ENCODE peak calls at places on chromosomes 6 and 20, in eight cellular contexts. One of them, this sample, is unnamed.

GRCh38 chr6:112576421-112576820 is 229.3 kb downstream of the RFPL4B start:
- DNase-seq in endothelial cell: no peak
- DNase-seq in stimulated activated naive B cell treated with anti-CD40 and anti-IgM and Interleukin-4, amounts not matched to agents 10 μg/mL and 1 μg/mL and 100 μg/mL, for 72 hours: no peak
- DNase-seq in activated naive CD4-positive, alpha-beta T cell: no peak
- DNase-seq in NT2/D1: no peak
- DNase-seq in left ventricle myocardium superior: no peak
- DNase-seq in A172: no peak
- DNase-seq in neural crest cell: no peak
- DNase-seq in this sample: no peak

GRCh38 chr20:57661201-57662027 is 41.2 kb upstream of the ZBP1 start:
- DNase-seq in endothelial cell: no peak
- DNase-seq in stimulated activated naive B cell treated with anti-CD40 and anti-IgM and Interleukin-4, amounts not matched to agents 10 μg/mL and 1 μg/mL and 100 μg/mL, for 72 hours: no peak
- DNase-seq in activated naive CD4-positive, alpha-beta T cell: no peak
- DNase-seq in NT2/D1: no peak
- DNase-seq in left ventricle myocardium superior: peak; percentile 26
- DNase-seq in A172: no peak
- DNase-seq in neural crest cell: no peak
- DNase-seq in this sample: peak; percentile 27

GRCh38 chr20:43198607-43199006 is 8.9 kb upstream of the PTPRT start:
- DNase-seq in endothelial cell: no peak
- DNase-seq in stimulated activated naive B cell treated with anti-CD40 and anti-IgM and Interleukin-4, amounts not matched to agents 10 μg/mL and 1 μg/mL and 100 μg/mL, for 72 hours: no peak
- DNase-seq in activated naive CD4-positive, alpha-beta T cell: no peak
- DNase-seq in NT2/D1: peak; percentile 66
- DNase-seq in left ventricle myocardium superior: no peak
- DNase-seq in A172: no peak
- DNase-seq in neural crest cell: no peak
- DNase-seq in this sample: no peak

GRCh38 chr6:18126116-18126515 is 3.6 kb upstream of the NHLRC1 start:
- DNase-seq in endothelial cell: no peak
- DNase-seq in stimulated activated naive B cell treated with anti-CD40 and anti-IgM and Interleukin-4, amounts not matched to agents 10 μg/mL and 1 μg/mL and 100 μg/mL, for 72 hours: no peak
- DNase-seq in activated naive CD4-positive, alpha-beta T cell: no peak
- DNase-seq in NT2/D1: no peak
- DNase-seq in left ventricle myocardium superior: no peak
- DNase-seq in A172: no peak
- DNase-seq in neural crest cell: no peak
- DNase-seq in this sample: no peak

GRCh38 chr6:118542184-118542952 is 5.7 kb upstream of the PLN start:
- DNase-seq in endothelial cell: no peak
- DNase-seq in stimulated activated naive B cell treated with anti-CD40 and anti-IgM and Interleukin-4, amounts not matched to agents 10 μg/mL and 1 μg/mL and 100 μg/mL, for 72 hours: no peak
- DNase-seq in activated naive CD4-positive, alpha-beta T cell: no peak
- DNase-seq in NT2/D1: no peak
- DNase-seq in left ventricle myocardium superior: no peak
- DNase-seq in A172: peak; percentile 4
- DNase-seq in neural crest cell: no peak
- DNase-seq in this sample: no peak

GRCh38 chr20:22354647-22355046 is 229.7 kb downstream of the FOXA2 start:
- DNase-seq in endothelial cell: no peak
- DNase-seq in stimulated activated naive B cell treated with anti-CD40 and anti-IgM and Interleukin-4, amounts not matched to agents 10 μg/mL and 1 μg/mL and 100 μg/mL, for 72 hours: no peak
- DNase-seq in activated naive CD4-positive, alpha-beta T cell: no peak
- DNase-seq in NT2/D1: no peak
- DNase-seq in left ventricle myocardium superior: no peak
- DNase-seq in A172: no peak
- DNase-seq in neural crest cell: no peak
- DNase-seq in this sample: no peak

GRCh38 chr20:37426106-37426505 is 80.2 kb downstream of the SRC start:
- DNase-seq in endothelial cell: no peak
- DNase-seq in stimulated activated naive B cell treated with anti-CD40 and anti-IgM and Interleukin-4, amounts not matched to agents 10 μg/mL and 1 μg/mL and 100 μg/mL, for 72 hours: no peak
- DNase-seq in activated naive CD4-positive, alpha-beta T cell: no peak
- DNase-seq in NT2/D1: no peak
- DNase-seq in left ventricle myocardium superior: no peak
- DNase-seq in A172: no peak
- DNase-seq in neural crest cell: no peak
- DNase-seq in this sample: no peak

GRCh38 chr6:107870379-107870778 is 46.3 kb upstream of the SCML4 start:
- DNase-seq in endothelial cell: no peak
- DNase-seq in stimulated activated naive B cell treated with anti-CD40 and anti-IgM and Interleukin-4, amounts not matched to agents 10 μg/mL and 1 μg/mL and 100 μg/mL, for 72 hours: no peak
- DNase-seq in activated naive CD4-positive, alpha-beta T cell: no peak
- DNase-seq in NT2/D1: no peak
- DNase-seq in left ventricle myocardium superior: no peak
- DNase-seq in A172: peak; percentile 51
- DNase-seq in neural crest cell: no peak
- DNase-seq in this sample: no peak

GRCh38 chr6:7996538-7997225 is 67.5 kb downstream of the BLOC1S5 start:
- DNase-seq in endothelial cell: no peak
- DNase-seq in stimulated activated naive B cell treated with anti-CD40 and anti-IgM and Interleukin-4, amounts not matched to agents 10 μg/mL and 1 μg/mL and 100 μg/mL, for 72 hours: no peak
- DNase-seq in activated naive CD4-positive, alpha-beta T cell: no peak
- DNase-seq in NT2/D1: no peak
- DNase-seq in left ventricle myocardium superior: no peak
- DNase-seq in A172: peak; percentile 33
- DNase-seq in neural crest cell: no peak
- DNase-seq in this sample: no peak

GRCh38 chr20:3565851-3566250 is 95.0 kb downstream of the ATRN start:
- DNase-seq in endothelial cell: no peak
- DNase-seq in stimulated activated naive B cell treated with anti-CD40 and anti-IgM and Interleukin-4, amounts not matched to agents 10 μg/mL and 1 μg/mL and 100 μg/mL, for 72 hours: no peak
- DNase-seq in activated naive CD4-positive, alpha-beta T cell: no peak
- DNase-seq in NT2/D1: peak; percentile 11
- DNase-seq in left ventricle myocardium superior: no peak
- DNase-seq in A172: no peak
- DNase-seq in neural crest cell: no peak
- DNase-seq in this sample: no peak

GRCh38 chr6:139821669-139822223 is 447.3 kb upstream of the CITED2 start:
- DNase-seq in endothelial cell: no peak
- DNase-seq in stimulated activated naive B cell treated with anti-CD40 and anti-IgM and Interleukin-4, amounts not matched to agents 10 μg/mL and 1 μg/mL and 100 μg/mL, for 72 hours: no peak
- DNase-seq in activated naive CD4-positive, alpha-beta T cell: no peak
- DNase-seq in NT2/D1: no peak
- DNase-seq in left ventricle myocardium superior: no peak
- DNase-seq in A172: no peak
- DNase-seq in neural crest cell: no peak
- DNase-seq in this sample: no peak

GRCh38 chr20:57313230-57313629 is 16.4 kb upstream of the SPO11 start:
- DNase-seq in endothelial cell: no peak
- DNase-seq in stimulated activated naive B cell treated with anti-CD40 and anti-IgM and Interleukin-4, amounts not matched to agents 10 μg/mL and 1 μg/mL and 100 μg/mL, for 72 hours: no peak
- DNase-seq in activated naive CD4-positive, alpha-beta T cell: no peak
- DNase-seq in NT2/D1: no peak
- DNase-seq in left ventricle myocardium superior: no peak
- DNase-seq in A172: no peak
- DNase-seq in neural crest cell: no peak
- DNase-seq in this sample: no peak

GRCh38 chr20:53064935-53065334 is 92.8 kb downstream of the TSHZ2 start:
- DNase-seq in endothelial cell: no peak
- DNase-seq in stimulated activated naive B cell treated with anti-CD40 and anti-IgM and Interleukin-4, amounts not matched to agents 10 μg/mL and 1 μg/mL and 100 μg/mL, for 72 hours: no peak
- DNase-seq in activated naive CD4-positive, alpha-beta T cell: no peak
- DNase-seq in NT2/D1: no peak
- DNase-seq in left ventricle myocardium superior: no peak
- DNase-seq in A172: no peak
- DNase-seq in neural crest cell: no peak
- DNase-seq in this sample: no peak

GRCh38 chr6:132122871-132123270 is 171.7 kb upstream of the CCN2 start:
- DNase-seq in endothelial cell: no peak
- DNase-seq in stimulated activated naive B cell treated with anti-CD40 and anti-IgM and Interleukin-4, amounts not matched to agents 10 μg/mL and 1 μg/mL and 100 μg/mL, for 72 hours: no peak
- DNase-seq in activated naive CD4-positive, alpha-beta T cell: no peak
- DNase-seq in NT2/D1: no peak
- DNase-seq in left ventricle myocardium superior: no peak
- DNase-seq in A172: peak; percentile 83
- DNase-seq in neural crest cell: no peak
- DNase-seq in this sample: no peak

GRCh38 chr6:111721677-111722219 is 116.1 kb upstream of the TRAF3IP2 start:
- DNase-seq in endothelial cell: peak; percentile 34
- DNase-seq in stimulated activated naive B cell treated with anti-CD40 and anti-IgM and Interleukin-4, amounts not matched to agents 10 μg/mL and 1 μg/mL and 100 μg/mL, for 72 hours: no peak
- DNase-seq in activated naive CD4-positive, alpha-beta T cell: no peak
- DNase-seq in NT2/D1: peak; percentile 20
- DNase-seq in left ventricle myocardium superior: no peak
- DNase-seq in A172: peak; percentile 5
- DNase-seq in neural crest cell: no peak
- DNase-seq in this sample: no peak

GRCh38 chr6:7085911-7086310 is 21.9 kb upstream of the RREB1 start:
- DNase-seq in endothelial cell: no peak
- DNase-seq in stimulated activated naive B cell treated with anti-CD40 and anti-IgM and Interleukin-4, amounts not matched to agents 10 μg/mL and 1 μg/mL and 100 μg/mL, for 72 hours: no peak
- DNase-seq in activated naive CD4-positive, alpha-beta T cell: no peak
- DNase-seq in NT2/D1: no peak
- DNase-seq in left ventricle myocardium superior: peak; percentile 52
- DNase-seq in A172: peak; percentile 13
- DNase-seq in neural crest cell: no peak
- DNase-seq in this sample: no peak

GRCh38 chr6:7673063-7673536 is 52.8 kb upstream of the BMP6 start:
- DNase-seq in endothelial cell: peak; percentile 28
- DNase-seq in stimulated activated naive B cell treated with anti-CD40 and anti-IgM and Interleukin-4, amounts not matched to agents 10 μg/mL and 1 μg/mL and 100 μg/mL, for 72 hours: no peak
- DNase-seq in activated naive CD4-positive, alpha-beta T cell: no peak
- DNase-seq in NT2/D1: peak; percentile 18
- DNase-seq in left ventricle myocardium superior: peak; percentile 58
- DNase-seq in A172: peak; percentile 61
- DNase-seq in neural crest cell: peak; percentile 8
- DNase-seq in this sample: no peak

GRCh38 chr6:77353129-77353528 is 110.2 kb downstream of the HTR1B start:
- DNase-seq in endothelial cell: no peak
- DNase-seq in stimulated activated naive B cell treated with anti-CD40 and anti-IgM and Interleukin-4, amounts not matched to agents 10 μg/mL and 1 μg/mL and 100 μg/mL, for 72 hours: no peak
- DNase-seq in activated naive CD4-positive, alpha-beta T cell: no peak
- DNase-seq in NT2/D1: no peak
- DNase-seq in left ventricle myocardium superior: no peak
- DNase-seq in A172: no peak
- DNase-seq in neural crest cell: no peak
- DNase-seq in this sample: no peak

This sample was measured in breast epithelium.